ENCODE peak calls at places on chromosomes 7 and 10, in ten cellular contexts. One of them, this sample, is unnamed.

GRCh38 chr10:30447125-30447799 is 13.3 kb downstream of the MAP3K8 start:
- DNase-seq in cardiac fibroblast: peak; percentile 74
- DNase-seq in psoas muscle: no peak
- DNase-seq in CD8-positive, alpha-beta T cell: no peak
- DNase-seq in GM23338: no peak
- DNase-seq in AG10803: peak; percentile 68
- DNase-seq in tibial artery: no peak
- DNase-seq in cardiac muscle cell: peak; percentile 79
- DNase-seq in HFF-Myc: no peak
- DNase-seq in tibial nerve: no peak
- DNase-seq in this sample: no peak

GRCh38 chr10:80459047-80459865 is 5.1 kb downstream of the TSPAN14 start:
- DNase-seq in cardiac fibroblast: peak; percentile 75
- DNase-seq in psoas muscle: peak; percentile 53
- DNase-seq in CD8-positive, alpha-beta T cell: peak; percentile 79
- DNase-seq in GM23338: peak; percentile 41
- DNase-seq in AG10803: peak; percentile 93
- DNase-seq in tibial artery: peak; percentile 75
- DNase-seq in cardiac muscle cell: peak; percentile 77
- DNase-seq in HFF-Myc: peak; percentile 88
- DNase-seq in tibial nerve: peak; percentile 58
- DNase-seq in this sample: no peak

GRCh38 chr7:151188252-151188542 is 1.1 kb upstream of the ASB10 start:
- DNase-seq in cardiac fibroblast: no peak
- DNase-seq in psoas muscle: no peak
- DNase-seq in CD8-positive, alpha-beta T cell: no peak
- DNase-seq in GM23338: no peak
- DNase-seq in AG10803: no peak
- DNase-seq in tibial artery: no peak
- DNase-seq in cardiac muscle cell: no peak
- DNase-seq in HFF-Myc: no peak
- DNase-seq in tibial nerve: no peak
- DNase-seq in this sample: no peak

GRCh38 chr10:67666416-67667043 is 29.5 kb downstream of the CTNNA3 start:
- DNase-seq in cardiac fibroblast: peak; percentile 48
- DNase-seq in psoas muscle: no peak
- DNase-seq in CD8-positive, alpha-beta T cell: no peak
- DNase-seq in GM23338: peak; percentile 50
- DNase-seq in AG10803: peak; percentile 16
- DNase-seq in tibial artery: no peak
- DNase-seq in cardiac muscle cell: peak; percentile 55
- DNase-seq in HFF-Myc: peak; percentile 2
- DNase-seq in tibial nerve: no peak
- DNase-seq in this sample: no peak

GRCh38 chr10:77391605-77392235 is 245.9 kb downstream of the KCNMA1 start:
- DNase-seq in cardiac fibroblast: peak; percentile 89
- DNase-seq in psoas muscle: peak; percentile 74
- DNase-seq in CD8-positive, alpha-beta T cell: no peak
- DNase-seq in GM23338: peak; percentile 98
- DNase-seq in AG10803: peak; percentile 87
- DNase-seq in tibial artery: peak; percentile 93
- DNase-seq in cardiac muscle cell: peak; percentile 88
- DNase-seq in HFF-Myc: peak; percentile 89
- DNase-seq in tibial nerve: peak; percentile 74
- DNase-seq in this sample: peak; percentile 64

GRCh38 chr10:16519250-16519907 is 2.3 kb downstream of the C1QL3 start:
- DNase-seq in cardiac fibroblast: no peak
- DNase-seq in psoas muscle: no peak
- DNase-seq in CD8-positive, alpha-beta T cell: no peak
- DNase-seq in GM23338: peak; percentile 39
- DNase-seq in AG10803: no peak
- DNase-seq in tibial artery: no peak
- DNase-seq in cardiac muscle cell: no peak
- DNase-seq in HFF-Myc: no peak
- DNase-seq in tibial nerve: no peak
- DNase-seq in this sample: no peak

GRCh38 chr7:124959676-124960075 is 30.1 kb upstream of the POT1 start:
- DNase-seq in cardiac fibroblast: no peak
- DNase-seq in psoas muscle: no peak
- DNase-seq in CD8-positive, alpha-beta T cell: no peak
- DNase-seq in GM23338: no peak
- DNase-seq in AG10803: no peak
- DNase-seq in tibial artery: no peak
- DNase-seq in cardiac muscle cell: no peak
- DNase-seq in HFF-Myc: no peak
- DNase-seq in tibial nerve: no peak
- DNase-seq in this sample: no peak

GRCh38 chr10:13674645-13675588 is 88.2 kb downstream of the PRPF18 start:
- DNase-seq in cardiac fibroblast: peak; percentile 18
- DNase-seq in psoas muscle: no peak
- DNase-seq in CD8-positive, alpha-beta T cell: no peak
- DNase-seq in GM23338: no peak
- DNase-seq in AG10803: no peak
- DNase-seq in tibial artery: no peak
- DNase-seq in cardiac muscle cell: no peak
- DNase-seq in HFF-Myc: no peak
- DNase-seq in tibial nerve: no peak
- DNase-seq in this sample: no peak

GRCh38 chr10:78015546-78015945 is 13.8 kb downstream of the POLR3A start:
- DNase-seq in cardiac fibroblast: no peak
- DNase-seq in psoas muscle: no peak
- DNase-seq in CD8-positive, alpha-beta T cell: no peak
- DNase-seq in GM23338: no peak
- DNase-seq in AG10803: no peak
- DNase-seq in tibial artery: no peak
- DNase-seq in cardiac muscle cell: no peak
- DNase-seq in HFF-Myc: no peak
- DNase-seq in tibial nerve: no peak
- DNase-seq in this sample: no peak

GRCh38 chr10:22043327-22043633 is 39.8 kb upstream of the DNAJC1 start:
- DNase-seq in cardiac fibroblast: no peak
- DNase-seq in psoas muscle: no peak
- DNase-seq in CD8-positive, alpha-beta T cell: no peak
- DNase-seq in GM23338: no peak
- DNase-seq in AG10803: no peak
- DNase-seq in tibial artery: no peak
- DNase-seq in cardiac muscle cell: no peak
- DNase-seq in HFF-Myc: no peak
- DNase-seq in tibial nerve: no peak
- DNase-seq in this sample: no peak

GRCh38 chr10:23081156-23081833 is 14.1 kb upstream of the MSRB2 start:
- DNase-seq in cardiac fibroblast: peak; percentile 32
- DNase-seq in psoas muscle: no peak
- DNase-seq in CD8-positive, alpha-beta T cell: no peak
- DNase-seq in GM23338: no peak
- DNase-seq in AG10803: peak; percentile 24
- DNase-seq in tibial artery: no peak
- DNase-seq in cardiac muscle cell: peak; percentile 21
- DNase-seq in HFF-Myc: no peak
- DNase-seq in tibial nerve: no peak
- DNase-seq in this sample: no peak

GRCh38 chr10:523925-524324 is 165.5 kb downstream of the DIP2C start:
- DNase-seq in cardiac fibroblast: no peak
- DNase-seq in psoas muscle: peak; percentile 9
- DNase-seq in CD8-positive, alpha-beta T cell: no peak
- DNase-seq in GM23338: no peak
- DNase-seq in AG10803: no peak
- DNase-seq in tibial artery: peak; percentile 57
- DNase-seq in cardiac muscle cell: no peak
- DNase-seq in HFF-Myc: no peak
- DNase-seq in tibial nerve: no peak
- DNase-seq in this sample: peak; percentile 24

GRCh38 chr7:117008849-117009531 is 55.7 kb downstream of the ST7 start:
- DNase-seq in cardiac fibroblast: peak; percentile 55
- DNase-seq in psoas muscle: no peak
- DNase-seq in CD8-positive, alpha-beta T cell: no peak
- DNase-seq in GM23338: no peak
- DNase-seq in AG10803: peak; percentile 43
- DNase-seq in tibial artery: no peak
- DNase-seq in cardiac muscle cell: peak; percentile 76
- DNase-seq in HFF-Myc: peak; percentile 42
- DNase-seq in tibial nerve: no peak
- DNase-seq in this sample: no peak

DNA sequence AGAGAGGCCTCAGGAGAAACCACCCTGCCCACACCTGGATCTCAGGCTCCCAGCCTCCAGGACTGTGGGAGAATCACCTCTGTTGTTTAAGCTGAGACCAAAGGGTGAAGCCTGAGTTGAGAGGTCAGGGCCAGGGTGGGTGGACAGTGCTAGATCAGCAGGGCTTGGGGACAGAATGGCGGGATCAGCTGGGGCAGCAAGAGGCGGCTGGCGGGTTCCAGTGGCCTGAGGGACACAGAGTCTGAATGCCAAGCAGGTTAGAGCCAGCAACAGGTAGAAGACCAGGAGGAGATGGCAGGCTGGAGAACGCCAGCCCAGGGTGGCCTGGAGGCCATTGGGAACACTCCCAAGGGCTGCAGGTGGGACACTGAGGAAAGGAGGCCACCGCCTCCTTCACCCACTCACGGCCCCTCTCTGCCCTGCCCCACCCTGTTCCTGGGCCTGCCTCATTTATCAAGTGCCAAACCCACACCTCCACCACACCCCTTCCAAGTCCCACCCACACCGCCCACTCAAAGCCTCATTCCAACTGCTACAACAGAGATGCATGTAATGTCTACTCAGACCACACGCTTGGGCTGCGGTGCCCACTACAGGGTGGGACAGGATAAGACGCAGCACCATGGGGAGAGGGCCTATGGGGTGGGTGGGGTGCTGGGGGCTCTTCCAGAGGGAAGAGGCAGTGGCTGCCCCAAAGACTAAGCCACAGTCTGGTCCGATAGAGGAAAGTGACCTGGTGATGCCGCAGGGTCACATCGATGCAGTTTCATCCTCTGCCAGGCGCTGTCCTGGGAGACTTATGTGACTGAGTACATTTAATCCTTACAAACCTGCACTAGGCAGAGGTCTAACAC is 173.9 kb downstream of the TNS3 start:
- DNase-seq in cardiac fibroblast: no peak
- DNase-seq in psoas muscle: no peak
- DNase-seq in CD8-positive, alpha-beta T cell: no peak
- DNase-seq in GM23338: no peak
- DNase-seq in AG10803: no peak
- DNase-seq in tibial artery: peak; percentile 55
- DNase-seq in cardiac muscle cell: no peak
- DNase-seq in HFF-Myc: no peak
- DNase-seq in tibial nerve: no peak
- DNase-seq in this sample: no peak
- H3K4me3 ChIP-seq in cardiac fibroblast: no peak overlapping the region
- H3K4me3 ChIP-seq in psoas muscle: no peak overlapping the region
- H3K4me3 ChIP-seq in CD8-positive, alpha-beta T cell: no peak overlapping the region
- H3K4me3 ChIP-seq in GM23338: no peak overlapping the region
- H3K4me3 ChIP-seq in AG10803: no peak overlapping the region
- H3K4me3 ChIP-seq in tibial artery: no peak overlapping the region
- H3K4me3 ChIP-seq in cardiac muscle cell: no peak overlapping the region
- H3K4me3 ChIP-seq in HFF-Myc: no peak overlapping the region
- H3K4me3 ChIP-seq in tibial nerve: no peak overlapping the region
- H3K4me3 ChIP-seq in this sample: no peak overlapping the region

GRCh38 chr10:74982634-74982982 is 128.8 kb upstream of the SAMD8 start:
- DNase-seq in cardiac fibroblast: no peak
- DNase-seq in psoas muscle: no peak
- DNase-seq in CD8-positive, alpha-beta T cell: no peak
- DNase-seq in GM23338: no peak
- DNase-seq in AG10803: no peak
- DNase-seq in tibial artery: no peak
- DNase-seq in cardiac muscle cell: no peak
- DNase-seq in HFF-Myc: no peak
- DNase-seq in tibial nerve: no peak
- DNase-seq in this sample: no peak
- H3K4me3 ChIP-seq in cardiac fibroblast: no peak overlapping the region
- H3K4me3 ChIP-seq in psoas muscle: no peak overlapping the region
- H3K4me3 ChIP-seq in CD8-positive, alpha-beta T cell: no peak overlapping the region
- H3K4me3 ChIP-seq in GM23338: no peak overlapping the region
- H3K4me3 ChIP-seq in AG10803: no peak overlapping the region
- H3K4me3 ChIP-seq in tibial artery: no peak overlapping the region
- H3K4me3 ChIP-seq in cardiac muscle cell: no peak overlapping the region
- H3K4me3 ChIP-seq in HFF-Myc: no peak overlapping the region
- H3K4me3 ChIP-seq in tibial nerve: no peak overlapping the region
- H3K4me3 ChIP-seq in this sample: no peak overlapping the region

GRCh38 chr10:114094795-114095194 is 51.1 kb downstream of the ADRB1 start:
- DNase-seq in cardiac fibroblast: no peak
- DNase-seq in psoas muscle: no peak
- DNase-seq in CD8-positive, alpha-beta T cell: no peak
- DNase-seq in GM23338: no peak
- DNase-seq in AG10803: no peak
- DNase-seq in tibial artery: no peak
- DNase-seq in cardiac muscle cell: no peak
- DNase-seq in HFF-Myc: no peak
- DNase-seq in tibial nerve: no peak
- DNase-seq in this sample: no peak

GRCh38 chr10:114096864-114097263 is 53.2 kb downstream of the ADRB1 start:
- DNase-seq in cardiac fibroblast: no peak
- DNase-seq in psoas muscle: no peak
- DNase-seq in CD8-positive, alpha-beta T cell: no peak
- DNase-seq in GM23338: no peak
- DNase-seq in AG10803: no peak
- DNase-seq in tibial artery: no peak
- DNase-seq in cardiac muscle cell: no peak
- DNase-seq in HFF-Myc: no peak
- DNase-seq in tibial nerve: no peak
- DNase-seq in this sample: no peak

GRCh38 chr10:114100848-114101741 is 57.4 kb downstream of the ADRB1 start:
- DNase-seq in cardiac fibroblast: peak; percentile 46
- DNase-seq in psoas muscle: peak; percentile 35
- DNase-seq in CD8-positive, alpha-beta T cell: no peak
- DNase-seq in GM23338: peak; percentile 48
- DNase-seq in AG10803: peak; percentile 15
- DNase-seq in tibial artery: no peak
- DNase-seq in cardiac muscle cell: peak; percentile 72
- DNase-seq in HFF-Myc: no peak
- DNase-seq in tibial nerve: no peak
- DNase-seq in this sample: no peak

GRCh38 chr10:114095676-114096331 is 52.1 kb downstream of the ADRB1 start:
- DNase-seq in cardiac fibroblast: no peak
- DNase-seq in psoas muscle: no peak
- DNase-seq in CD8-positive, alpha-beta T cell: no peak
- DNase-seq in GM23338: no peak
- DNase-seq in AG10803: no peak
- DNase-seq in tibial artery: no peak
- DNase-seq in cardiac muscle cell: no peak
- DNase-seq in HFF-Myc: no peak
- DNase-seq in tibial nerve: no peak
- DNase-seq in this sample: no peak
- H3K4me3 ChIP-seq in cardiac fibroblast: no peak overlapping the region
- H3K4me3 ChIP-seq in psoas muscle: no peak overlapping the region
- H3K4me3 ChIP-seq in CD8-positive, alpha-beta T cell: no peak overlapping the region
- H3K4me3 ChIP-seq in GM23338: no peak overlapping the region
- H3K4me3 ChIP-seq in AG10803: no peak overlapping the region
- H3K4me3 ChIP-seq in tibial artery: no peak overlapping the region
- H3K4me3 ChIP-seq in cardiac muscle cell: no peak overlapping the region
- H3K4me3 ChIP-seq in HFF-Myc: no peak overlapping the region
- H3K4me3 ChIP-seq in tibial nerve: no peak overlapping the region
- H3K4me3 ChIP-seq in this sample: no peak overlapping the region

DNA sequence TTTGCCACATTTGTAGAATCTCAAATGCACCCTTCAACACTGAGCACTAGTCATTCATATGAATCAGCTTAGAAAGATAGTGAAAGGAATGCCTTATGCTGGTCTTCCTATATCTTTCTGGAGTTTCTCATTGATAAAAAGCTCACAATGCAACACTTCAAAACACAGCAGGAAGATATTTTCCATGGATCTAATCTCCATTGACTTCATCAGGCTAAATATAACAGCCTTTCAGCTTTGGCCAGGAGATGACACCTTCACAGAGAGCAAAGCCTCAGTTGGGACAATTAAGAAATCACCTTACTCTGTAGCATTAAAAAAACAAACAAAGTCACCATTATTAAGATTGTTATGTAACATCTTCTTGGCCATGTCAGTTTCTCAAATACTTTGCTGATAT is 6.7 kb downstream of the NRP1 start:
- DNase-seq in cardiac fibroblast: no peak
- DNase-seq in psoas muscle: no peak
- DNase-seq in CD8-positive, alpha-beta T cell: no peak
- DNase-seq in GM23338: peak; percentile 46
- DNase-seq in AG10803: no peak
- DNase-seq in tibial artery: no peak
- DNase-seq in cardiac muscle cell: peak; percentile 38
- DNase-seq in HFF-Myc: no peak
- DNase-seq in tibial nerve: no peak
- DNase-seq in this sample: no peak
- H3K4me3 ChIP-seq in cardiac fibroblast: no peak overlapping the region
- H3K4me3 ChIP-seq in psoas muscle: peak overlapping the region; percentile 84
- H3K4me3 ChIP-seq in CD8-positive, alpha-beta T cell: no peak overlapping the region
- H3K4me3 ChIP-seq in GM23338: no peak overlapping the region
- H3K4me3 ChIP-seq in AG10803: no peak overlapping the region
- H3K4me3 ChIP-seq in tibial artery: no peak overlapping the region
- H3K4me3 ChIP-seq in cardiac muscle cell: peak overlapping the region; percentile 4
- H3K4me3 ChIP-seq in HFF-Myc: no peak overlapping the region
- H3K4me3 ChIP-seq in tibial nerve: no peak overlapping the region
- H3K4me3 ChIP-seq in this sample: no peak overlapping the region